ENCODE peak calls at places on chromosomes 4 and X, in ten cellular contexts. One of them, this sample, is unnamed.

GRCh38 chrX:16077811-16078210 is 45.6 kb upstream of the GRPR start:
- DNase-seq in GM23248: no peak
- DNase-seq in ovary: no peak
- DNase-seq in CD8-positive, alpha-beta T cell: no peak
- DNase-seq in A549: no peak
- DNase-seq in psoas muscle: no peak
- DNase-seq in lower lobe of right lung: no peak
- DNase-seq in choroid plexus epithelial cell: no peak
- DNase-seq in GM06990: no peak
- DNase-seq in hepatocyte: no peak
- DNase-seq in this sample: no peak

GRCh38 chr4:147984065-147984777 is 252.3 kb downstream of the ARHGAP10 start:
- DNase-seq in GM23248: peak
- DNase-seq in ovary: no peak
- DNase-seq in CD8-positive, alpha-beta T cell: no peak
- DNase-seq in A549: peak
- DNase-seq in psoas muscle: no peak
- DNase-seq in lower lobe of right lung: no peak
- DNase-seq in choroid plexus epithelial cell: peak
- DNase-seq in GM06990: peak
- DNase-seq in hepatocyte: peak
- DNase-seq in this sample: peak

GRCh38 chrX:10676239-10676971 is 56.0 kb upstream of the MID1 start:
- DNase-seq in GM23248: peak
- DNase-seq in ovary: no peak
- DNase-seq in CD8-positive, alpha-beta T cell: no peak
- DNase-seq in A549: no peak
- DNase-seq in psoas muscle: no peak
- DNase-seq in lower lobe of right lung: no peak
- DNase-seq in choroid plexus epithelial cell: no peak
- DNase-seq in GM06990: no peak
- DNase-seq in hepatocyte: no peak
- DNase-seq in this sample: no peak

GRCh38 chr4:124105212-124105611 is 607.3 kb downstream of the ANKRD50 start:
- DNase-seq in GM23248: peak
- DNase-seq in ovary: no peak
- DNase-seq in CD8-positive, alpha-beta T cell: no peak
- DNase-seq in A549: no peak
- DNase-seq in psoas muscle: no peak
- DNase-seq in lower lobe of right lung: no peak
- DNase-seq in choroid plexus epithelial cell: peak
- DNase-seq in GM06990: no peak
- DNase-seq in hepatocyte: no peak
- DNase-seq in this sample: no peak

GRCh38 chr4:168515222-168516011 is 18.6 kb downstream of the PALLD start:
- DNase-seq in GM23248: no peak
- DNase-seq in ovary: no peak
- DNase-seq in CD8-positive, alpha-beta T cell: no peak
- DNase-seq in A549: no peak
- DNase-seq in psoas muscle: no peak
- DNase-seq in lower lobe of right lung: no peak
- DNase-seq in choroid plexus epithelial cell: no peak
- DNase-seq in GM06990: no peak
- DNase-seq in hepatocyte: no peak
- DNase-seq in this sample: no peak

GRCh38 chrX:85503258-85504158 is 124.0 kb upstream of the POF1B start:
- DNase-seq in GM23248: no peak
- DNase-seq in ovary: no peak
- DNase-seq in CD8-positive, alpha-beta T cell: no peak
- DNase-seq in A549: no peak
- DNase-seq in psoas muscle: no peak
- DNase-seq in lower lobe of right lung: no peak
- DNase-seq in choroid plexus epithelial cell: no peak
- DNase-seq in GM06990: no peak
- DNase-seq in hepatocyte: no peak
- DNase-seq in this sample: no peak

GRCh38 chrX:13472975-13473665 is 96.3 kb upstream of the EGFL6 start:
- DNase-seq in GM23248: peak
- DNase-seq in ovary: no peak
- DNase-seq in CD8-positive, alpha-beta T cell: no peak
- DNase-seq in A549: no peak
- DNase-seq in psoas muscle: no peak
- DNase-seq in lower lobe of right lung: no peak
- DNase-seq in choroid plexus epithelial cell: no peak
- DNase-seq in GM06990: no peak
- DNase-seq in hepatocyte: no peak
- DNase-seq in this sample: no peak

GRCh38 chr4:4542824-4543485 is 1.1 kb upstream of the STX18 start:
- DNase-seq in GM23248: peak
- DNase-seq in ovary: no peak
- DNase-seq in CD8-positive, alpha-beta T cell: no peak
- DNase-seq in A549: no peak
- DNase-seq in psoas muscle: no peak
- DNase-seq in lower lobe of right lung: no peak
- DNase-seq in choroid plexus epithelial cell: no peak
- DNase-seq in GM06990: no peak
- DNase-seq in hepatocyte: no peak
- DNase-seq in this sample: peak

GRCh38 chr4:22077571-22077970 is 129.0 kb upstream of the KCNIP4 start:
- DNase-seq in GM23248: peak
- DNase-seq in ovary: no peak
- DNase-seq in CD8-positive, alpha-beta T cell: no peak
- DNase-seq in A549: no peak
- DNase-seq in psoas muscle: no peak
- DNase-seq in lower lobe of right lung: no peak
- DNase-seq in choroid plexus epithelial cell: no peak
- DNase-seq in GM06990: no peak
- DNase-seq in hepatocyte: no peak
- DNase-seq in this sample: no peak

GRCh38 chr4:101835121-101835904 is 44.8 kb downstream of the BANK1 start:
- DNase-seq in GM23248: peak
- DNase-seq in ovary: no peak
- DNase-seq in CD8-positive, alpha-beta T cell: no peak
- DNase-seq in A549: peak
- DNase-seq in psoas muscle: no peak
- DNase-seq in lower lobe of right lung: no peak
- DNase-seq in choroid plexus epithelial cell: peak
- DNase-seq in GM06990: no peak
- DNase-seq in hepatocyte: peak
- DNase-seq in this sample: peak

GRCh38 chrX:32788936-32789335 is 422.4 kb downstream of the DMD start:
- DNase-seq in GM23248: no peak
- DNase-seq in ovary: no peak
- DNase-seq in CD8-positive, alpha-beta T cell: no peak
- DNase-seq in A549: no peak
- DNase-seq in psoas muscle: no peak
- DNase-seq in lower lobe of right lung: no peak
- DNase-seq in choroid plexus epithelial cell: no peak
- DNase-seq in GM06990: no peak
- DNase-seq in hepatocyte: peak
- DNase-seq in this sample: no peak

GRCh38 chrX:71586929-71587328 is 8.7 kb downstream of the GCNA start:
- DNase-seq in GM23248: no peak
- DNase-seq in ovary: no peak
- DNase-seq in CD8-positive, alpha-beta T cell: no peak
- DNase-seq in A549: no peak
- DNase-seq in psoas muscle: no peak
- DNase-seq in lower lobe of right lung: no peak
- DNase-seq in choroid plexus epithelial cell: no peak
- DNase-seq in GM06990: no peak
- DNase-seq in hepatocyte: peak
- DNase-seq in this sample: no peak

GRCh38 chr4:57074753-57075152 is 35.4 kb downstream of the IGFBP7 start:
- DNase-seq in GM23248: peak
- DNase-seq in ovary: no peak
- DNase-seq in CD8-positive, alpha-beta T cell: no peak
- DNase-seq in A549: no peak
- DNase-seq in psoas muscle: no peak
- DNase-seq in lower lobe of right lung: no peak
- DNase-seq in choroid plexus epithelial cell: peak
- DNase-seq in GM06990: no peak
- DNase-seq in hepatocyte: no peak
- DNase-seq in this sample: peak

GRCh38 chr4:41216294-41217019 is 2.1 kb upstream of the APBB2 start:
- DNase-seq in GM23248: peak
- DNase-seq in ovary: peak
- DNase-seq in CD8-positive, alpha-beta T cell: no peak
- DNase-seq in A549: peak
- DNase-seq in psoas muscle: peak
- DNase-seq in lower lobe of right lung: peak
- DNase-seq in choroid plexus epithelial cell: peak
- DNase-seq in GM06990: peak
- DNase-seq in hepatocyte: peak
- DNase-seq in this sample: peak

GRCh38 chr4:41215969-41216293 is 1.6 kb upstream of the APBB2 start:
- DNase-seq in GM23248: no peak
- DNase-seq in ovary: no peak
- DNase-seq in CD8-positive, alpha-beta T cell: no peak
- DNase-seq in A549: no peak
- DNase-seq in psoas muscle: no peak
- DNase-seq in lower lobe of right lung: no peak
- DNase-seq in choroid plexus epithelial cell: no peak
- DNase-seq in GM06990: no peak
- DNase-seq in hepatocyte: no peak
- DNase-seq in this sample: no peak

GRCh38 chr4:41213563-41214157 is 682 bp downstream of the APBB2 start:
- DNase-seq in GM23248: peak
- DNase-seq in ovary: peak
- DNase-seq in CD8-positive, alpha-beta T cell: no peak
- DNase-seq in A549: peak
- DNase-seq in psoas muscle: peak
- DNase-seq in lower lobe of right lung: no peak
- DNase-seq in choroid plexus epithelial cell: no peak
- DNase-seq in GM06990: no peak
- DNase-seq in hepatocyte: peak
- DNase-seq in this sample: peak

GRCh38 chr4:41214158-41215146 is at the start of gene APBB2:
- DNase-seq in GM23248: peak
- DNase-seq in ovary: peak
- DNase-seq in CD8-positive, alpha-beta T cell: no peak
- DNase-seq in A549: peak
- DNase-seq in psoas muscle: peak
- DNase-seq in lower lobe of right lung: peak
- DNase-seq in choroid plexus epithelial cell: peak
- DNase-seq in GM06990: peak
- DNase-seq in hepatocyte: peak
- DNase-seq in this sample: peak

DNA sequence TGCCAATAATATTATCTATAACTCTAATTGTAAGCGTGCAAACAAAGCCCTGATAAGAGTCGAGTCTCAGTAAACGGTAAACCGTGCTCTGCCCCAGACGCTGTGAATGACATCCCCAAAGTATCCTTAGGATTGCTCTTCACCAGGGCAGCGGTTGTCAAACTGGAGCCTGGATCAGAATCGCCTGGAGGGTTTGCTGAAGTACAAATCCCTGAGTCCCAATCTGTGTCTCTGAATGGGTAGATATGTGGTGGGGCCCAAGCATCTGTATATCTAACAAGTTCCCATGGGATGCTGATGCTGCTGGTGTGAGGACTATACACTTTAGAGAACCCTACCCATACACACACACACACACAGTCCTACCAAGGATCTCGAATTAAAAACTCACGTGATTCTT is 813 bp upstream of the APBB2 start:
- DNase-seq in GM23248: peak
- DNase-seq in ovary: no peak
- DNase-seq in CD8-positive, alpha-beta T cell: no peak
- DNase-seq in A549: no peak
- DNase-seq in psoas muscle: no peak
- DNase-seq in lower lobe of right lung: no peak
- DNase-seq in choroid plexus epithelial cell: no peak
- DNase-seq in GM06990: no peak
- DNase-seq in hepatocyte: peak
- DNase-seq in this sample: peak
- H3K4me3 ChIP-seq in GM23248: peak
- H3K4me3 ChIP-seq in ovary: no peak
- H3K4me3 ChIP-seq in CD8-positive, alpha-beta T cell: no peak
- H3K4me3 ChIP-seq in A549: peak
- H3K4me3 ChIP-seq in psoas muscle: peak
- H3K4me3 ChIP-seq in lower lobe of right lung: peak
- H3K4me3 ChIP-seq in choroid plexus epithelial cell: no peak
- H3K4me3 ChIP-seq in GM06990: no peak
- H3K4me3 ChIP-seq in hepatocyte: no peak
- H3K4me3 ChIP-seq in this sample: peak

GRCh38 chrX:153829799-153830631 is at the start of gene PDZD4:
- DNase-seq in GM23248: peak
- DNase-seq in ovary: no peak
- DNase-seq in CD8-positive, alpha-beta T cell: no peak
- DNase-seq in A549: no peak
- DNase-seq in psoas muscle: no peak
- DNase-seq in lower lobe of right lung: no peak
- DNase-seq in choroid plexus epithelial cell: no peak
- DNase-seq in GM06990: no peak
- DNase-seq in hepatocyte: no peak
- DNase-seq in this sample: peak
- H3K4me3 ChIP-seq in GM23248: peak
- H3K4me3 ChIP-seq in ovary: peak
- H3K4me3 ChIP-seq in CD8-positive, alpha-beta T cell: peak
- H3K4me3 ChIP-seq in A549: peak
- H3K4me3 ChIP-seq in psoas muscle: peak
- H3K4me3 ChIP-seq in lower lobe of right lung: peak
- H3K4me3 ChIP-seq in choroid plexus epithelial cell: no peak
- H3K4me3 ChIP-seq in GM06990: no peak
- H3K4me3 ChIP-seq in hepatocyte: no peak
- H3K4me3 ChIP-seq in this sample: no peak

GRCh38 chrX:120562569-120562926 is 1.8 kb upstream of the CUL4B start:
- DNase-seq in GM23248: no peak
- DNase-seq in ovary: no peak
- DNase-seq in CD8-positive, alpha-beta T cell: no peak
- DNase-seq in A549: no peak
- DNase-seq in psoas muscle: no peak
- DNase-seq in lower lobe of right lung: no peak
- DNase-seq in choroid plexus epithelial cell: no peak
- DNase-seq in GM06990: no peak
- DNase-seq in hepatocyte: no peak
- DNase-seq in this sample: no peak
- H3K4me3 ChIP-seq in GM23248: peak
- H3K4me3 ChIP-seq in ovary: peak
- H3K4me3 ChIP-seq in CD8-positive, alpha-beta T cell: no peak
- H3K4me3 ChIP-seq in A549: no peak
- H3K4me3 ChIP-seq in psoas muscle: peak
- H3K4me3 ChIP-seq in lower lobe of right lung: no peak
- H3K4me3 ChIP-seq in choroid plexus epithelial cell: no peak
- H3K4me3 ChIP-seq in GM06990: no peak
- H3K4me3 ChIP-seq in hepatocyte: no peak
- H3K4me3 ChIP-seq in this sample: peak

DNA sequence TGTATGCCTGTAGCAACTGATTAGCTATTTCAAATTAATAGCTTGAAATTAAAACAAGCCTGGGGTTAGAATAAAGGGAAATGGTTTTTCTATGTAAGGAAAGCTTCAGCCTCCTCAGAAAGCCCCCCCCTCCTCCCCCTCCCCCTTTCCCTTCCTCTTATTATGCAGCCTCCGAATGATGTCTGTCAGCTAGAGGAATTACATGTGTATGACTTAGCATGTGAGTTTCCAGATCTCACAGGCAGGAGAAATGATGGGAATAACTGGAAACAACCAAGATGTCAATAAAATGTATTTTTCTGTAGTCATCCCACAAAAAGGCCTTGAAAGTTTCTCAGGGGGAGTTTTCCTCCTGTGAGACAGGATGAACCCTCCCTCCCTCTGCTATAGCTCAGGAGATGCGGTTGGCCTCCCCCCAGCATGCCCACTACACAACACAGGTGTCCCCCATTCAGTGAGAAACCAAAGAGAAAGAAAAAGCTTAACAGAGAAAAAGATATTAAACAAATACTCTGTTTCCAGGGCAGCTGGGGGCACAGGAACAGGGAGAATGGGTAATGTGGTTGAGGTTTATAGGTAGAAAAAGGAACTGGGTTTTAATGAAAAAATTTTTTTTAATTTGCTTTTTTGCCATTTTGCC is 41.4 kb upstream of the RASGEF1B start:
- DNase-seq in GM23248: no peak
- DNase-seq in ovary: no peak
- DNase-seq in CD8-positive, alpha-beta T cell: no peak
- DNase-seq in A549: no peak
- DNase-seq in psoas muscle: no peak
- DNase-seq in lower lobe of right lung: no peak
- DNase-seq in choroid plexus epithelial cell: no peak
- DNase-seq in GM06990: no peak
- DNase-seq in hepatocyte: no peak
- DNase-seq in this sample: no peak
- H3K4me3 ChIP-seq in GM23248: no peak
- H3K4me3 ChIP-seq in ovary: no peak
- H3K4me3 ChIP-seq in CD8-positive, alpha-beta T cell: no peak
- H3K4me3 ChIP-seq in A549: no peak
- H3K4me3 ChIP-seq in psoas muscle: no peak
- H3K4me3 ChIP-seq in lower lobe of right lung: no peak
- H3K4me3 ChIP-seq in choroid plexus epithelial cell: no peak
- H3K4me3 ChIP-seq in GM06990: no peak
- H3K4me3 ChIP-seq in hepatocyte: no peak
- H3K4me3 ChIP-seq in this sample: no peak

This sample was measured in adipocyte.